ENCODE peak calls at places on chromosomes 2 and 18, in seven cellular contexts. One of them, this sample, is unnamed.
A peak's percentile ranks its signal among the peaks of the same experiment; 100 is the strongest.

GRCh38 chr2:64678771-64679615 is 25.3 kb upstream of the SERTAD2 start:
- DNase-seq in mammary epithelial cell: no peak
- DNase-seq in brain microvascular endothelial cell: no peak
- DNase-seq in RWPE2: no peak
- DNase-seq in right lobe of liver: no peak
- DNase-seq in CD4-positive, alpha-beta memory T cell: no peak
- DNase-seq in MM.1S: no peak
- DNase-seq in this sample: no peak

GRCh38 chr2:236179653-236180500 is 11.7 kb upstream of the GBX2 start:
- DNase-seq in RWPE2: no peak
- DNase-seq in CD4-positive, alpha-beta memory T cell: no peak
- DNase-seq in MM.1S: no peak
- DNase-seq in right lobe of liver: no peak
- DNase-seq in mammary epithelial cell: peak; percentile 49
- DNase-seq in brain microvascular endothelial cell: no peak
- DNase-seq in this sample: no peak

GRCh38 chr2:35846-36245 is 10.5 kb downstream of the FAM110C start:
- DNase-seq in brain microvascular endothelial cell: no peak
- DNase-seq in right lobe of liver: no peak
- DNase-seq in mammary epithelial cell: peak; percentile 72
- DNase-seq in CD4-positive, alpha-beta memory T cell: no peak
- DNase-seq in MM.1S: no peak
- DNase-seq in RWPE2: peak; percentile 49
- DNase-seq in this sample: no peak

GRCh38 chr2:191376981-191377629 is 131.9 kb downstream of the MYO1B start:
- DNase-seq in brain microvascular endothelial cell: peak; percentile 94
- DNase-seq in right lobe of liver: peak; percentile 74
- DNase-seq in CD4-positive, alpha-beta memory T cell: no peak
- DNase-seq in MM.1S: no peak
- DNase-seq in mammary epithelial cell: peak; percentile 86
- DNase-seq in RWPE2: peak; percentile 79
- DNase-seq in this sample: peak; percentile 84

GRCh38 chr2:56017784-56018183 is 94.2 kb upstream of the EFEMP1 start:
- DNase-seq in RWPE2: no peak
- DNase-seq in brain microvascular endothelial cell: no peak
- DNase-seq in mammary epithelial cell: no peak
- DNase-seq in right lobe of liver: no peak
- DNase-seq in MM.1S: no peak
- DNase-seq in CD4-positive, alpha-beta memory T cell: no peak
- DNase-seq in this sample: no peak

GRCh38 chr2:149543845-149544244 is 43.7 kb downstream of the MMADHC start:
- DNase-seq in CD4-positive, alpha-beta memory T cell: no peak
- DNase-seq in right lobe of liver: no peak
- DNase-seq in brain microvascular endothelial cell: no peak
- DNase-seq in MM.1S: no peak
- DNase-seq in RWPE2: no peak
- DNase-seq in mammary epithelial cell: no peak
- DNase-seq in this sample: no peak

GRCh38 chr2:121489284-121489683 is 41.4 kb upstream of the RNU4ATAC start:
- DNase-seq in MM.1S: peak; percentile 63
- DNase-seq in brain microvascular endothelial cell: no peak
- DNase-seq in CD4-positive, alpha-beta memory T cell: no peak
- DNase-seq in right lobe of liver: no peak
- DNase-seq in RWPE2: no peak
- DNase-seq in mammary epithelial cell: peak; percentile 72
- DNase-seq in this sample: no peak

GRCh38 chr18:77105021-77105420 is 27.6 kb downstream of the MBP start:
- DNase-seq in right lobe of liver: no peak
- DNase-seq in CD4-positive, alpha-beta memory T cell: peak; percentile 74
- DNase-seq in RWPE2: no peak
- DNase-seq in brain microvascular endothelial cell: no peak
- DNase-seq in mammary epithelial cell: no peak
- DNase-seq in MM.1S: no peak
- DNase-seq in this sample: no peak

GRCh38 chr2:182077451-182078142 is 91.9 kb downstream of the PPP1R1C start:
- DNase-seq in brain microvascular endothelial cell: peak; percentile 87
- DNase-seq in right lobe of liver: no peak
- DNase-seq in mammary epithelial cell: peak; percentile 64
- DNase-seq in CD4-positive, alpha-beta memory T cell: no peak
- DNase-seq in MM.1S: peak; percentile 81
- DNase-seq in RWPE2: no peak
- DNase-seq in this sample: peak; percentile 40

GRCh38 chr2:232487385-232488096 is at the start of gene ECEL1:
- DNase-seq in brain microvascular endothelial cell: no peak
- DNase-seq in MM.1S: no peak
- DNase-seq in CD4-positive, alpha-beta memory T cell: no peak
- DNase-seq in right lobe of liver: no peak
- DNase-seq in mammary epithelial cell: no peak
- DNase-seq in RWPE2: peak; percentile 33
- DNase-seq in this sample: no peak

GRCh38 chr2:98580656-98581284 is 27.5 kb downstream of the COA5 start:
- DNase-seq in brain microvascular endothelial cell: no peak
- DNase-seq in MM.1S: no peak
- DNase-seq in right lobe of liver: no peak
- DNase-seq in mammary epithelial cell: no peak
- DNase-seq in RWPE2: no peak
- DNase-seq in CD4-positive, alpha-beta memory T cell: no peak
- DNase-seq in this sample: no peak

GRCh38 chr2:12970861-12971260 is 254.1 kb downstream of the TRIB2 start:
- DNase-seq in mammary epithelial cell: peak; percentile 94
- DNase-seq in RWPE2: peak; percentile 58
- DNase-seq in CD4-positive, alpha-beta memory T cell: no peak
- DNase-seq in right lobe of liver: no peak
- DNase-seq in MM.1S: no peak
- DNase-seq in brain microvascular endothelial cell: peak; percentile 68
- DNase-seq in this sample: peak; percentile 26

GRCh38 chr2:10534514-10535250 is 86.6 kb upstream of the ODC1 start:
- DNase-seq in RWPE2: peak; percentile 34
- DNase-seq in right lobe of liver: no peak
- DNase-seq in mammary epithelial cell: no peak
- DNase-seq in MM.1S: no peak
- DNase-seq in brain microvascular endothelial cell: peak; percentile 51
- DNase-seq in CD4-positive, alpha-beta memory T cell: no peak
- DNase-seq in this sample: no peak

GRCh38 chr18:70135604-70136003 is 69.9 kb downstream of the RTTN start:
- DNase-seq in RWPE2: no peak
- DNase-seq in MM.1S: no peak
- DNase-seq in brain microvascular endothelial cell: no peak
- DNase-seq in right lobe of liver: no peak
- DNase-seq in CD4-positive, alpha-beta memory T cell: no peak
- DNase-seq in mammary epithelial cell: no peak
- DNase-seq in this sample: no peak

GRCh38 chr2:157925071-157925470 is 48.9 kb upstream of the ACVR1 start:
- DNase-seq in MM.1S: no peak
- DNase-seq in RWPE2: no peak
- DNase-seq in right lobe of liver: no peak
- DNase-seq in mammary epithelial cell: no peak
- DNase-seq in CD4-positive, alpha-beta memory T cell: no peak
- DNase-seq in brain microvascular endothelial cell: no peak
- DNase-seq in this sample: no peak

GRCh38 chr2:232833830-232834229 is 36.2 kb upstream of the SNORC start:
- DNase-seq in mammary epithelial cell: no peak
- DNase-seq in MM.1S: no peak
- DNase-seq in CD4-positive, alpha-beta memory T cell: no peak
- DNase-seq in right lobe of liver: no peak
- DNase-seq in brain microvascular endothelial cell: no peak
- DNase-seq in RWPE2: no peak
- DNase-seq in this sample: no peak

GRCh38 chr2:135960598-135961551 is 24.6 kb downstream of the DARS1 start:
- DNase-seq in RWPE2: no peak
- DNase-seq in MM.1S: peak; percentile 52
- DNase-seq in right lobe of liver: no peak
- DNase-seq in mammary epithelial cell: no peak
- DNase-seq in CD4-positive, alpha-beta memory T cell: peak; percentile 55
- DNase-seq in brain microvascular endothelial cell: no peak
- DNase-seq in this sample: no peak

GRCh38 chr2:71466301-71467179 is 13.2 kb downstream of the DYSF start:
- DNase-seq in right lobe of liver: peak; percentile 77
- DNase-seq in RWPE2: no peak
- DNase-seq in brain microvascular endothelial cell: no peak
- DNase-seq in MM.1S: no peak
- DNase-seq in mammary epithelial cell: peak; percentile 41
- DNase-seq in CD4-positive, alpha-beta memory T cell: no peak
- DNase-seq in this sample: no peak

GRCh38 chr2:74845217-74845751 is 11.4 kb downstream of the HK2 start:
- DNase-seq in right lobe of liver: peak; percentile 73
- DNase-seq in brain microvascular endothelial cell: peak; percentile 89
- DNase-seq in mammary epithelial cell: peak; percentile 97
- DNase-seq in CD4-positive, alpha-beta memory T cell: peak; percentile 57
- DNase-seq in RWPE2: peak; percentile 96
- DNase-seq in MM.1S: no peak
- DNase-seq in this sample: peak; percentile 62

GRCh38 chr2:235230809-235231601 is 262.8 kb upstream of the AGAP1 start:
- DNase-seq in CD4-positive, alpha-beta memory T cell: no peak
- DNase-seq in brain microvascular endothelial cell: no peak
- DNase-seq in MM.1S: no peak
- DNase-seq in RWPE2: no peak
- DNase-seq in mammary epithelial cell: no peak
- DNase-seq in right lobe of liver: no peak
- DNase-seq in this sample: no peak

GRCh38 chr2:72036173-72036545 is 111.5 kb downstream of the CYP26B1 start:
- DNase-seq in brain microvascular endothelial cell: no peak
- DNase-seq in MM.1S: no peak
- DNase-seq in RWPE2: no peak
- DNase-seq in CD4-positive, alpha-beta memory T cell: no peak
- DNase-seq in mammary epithelial cell: no peak
- DNase-seq in right lobe of liver: no peak
- DNase-seq in this sample: no peak

GRCh38 chr2:168136392-168136977 is 110.9 kb downstream of the STK39 start:
- DNase-seq in mammary epithelial cell: peak; percentile 36
- DNase-seq in CD4-positive, alpha-beta memory T cell: no peak
- DNase-seq in RWPE2: no peak
- DNase-seq in MM.1S: peak; percentile 46
- DNase-seq in brain microvascular endothelial cell: no peak
- DNase-seq in right lobe of liver: no peak
- DNase-seq in this sample: no peak

GRCh38 chr18:50282521-50283335 is 1.4 kb upstream of the MBD1 start:
- DNase-seq in MM.1S: no peak
- DNase-seq in brain microvascular endothelial cell: no peak
- DNase-seq in right lobe of liver: no peak
- DNase-seq in CD4-positive, alpha-beta memory T cell: peak; percentile 41
- DNase-seq in mammary epithelial cell: no peak
- DNase-seq in RWPE2: no peak
- DNase-seq in this sample: no peak

GRCh38 chr18:50281972-50282520 is 723 bp upstream of the MBD1 start:
- DNase-seq in CD4-positive, alpha-beta memory T cell: peak; percentile 58
- DNase-seq in mammary epithelial cell: no peak
- DNase-seq in right lobe of liver: no peak
- DNase-seq in RWPE2: no peak
- DNase-seq in brain microvascular endothelial cell: no peak
- DNase-seq in MM.1S: no peak
- DNase-seq in this sample: no peak

GRCh38 chr18:50280707-50281294 is 522 bp downstream of the MBD1 start:
- DNase-seq in brain microvascular endothelial cell: no peak
- DNase-seq in MM.1S: no peak
- DNase-seq in RWPE2: no peak
- DNase-seq in mammary epithelial cell: no peak
- DNase-seq in right lobe of liver: no peak
- DNase-seq in CD4-positive, alpha-beta memory T cell: no peak
- DNase-seq in this sample: no peak

GRCh38 chr18:50279752-50280151 is 1.6 kb downstream of the MBD1 start:
- DNase-seq in CD4-positive, alpha-beta memory T cell: no peak
- DNase-seq in MM.1S: no peak
- DNase-seq in right lobe of liver: no peak
- DNase-seq in mammary epithelial cell: no peak
- DNase-seq in brain microvascular endothelial cell: no peak
- DNase-seq in RWPE2: no peak
- DNase-seq in this sample: no peak

GRCh38 chr18:50281295-50281971 is at the start of gene MBD1:
- DNase-seq in MM.1S: peak; percentile 97
- DNase-seq in CD4-positive, alpha-beta memory T cell: peak; percentile 98
- DNase-seq in brain microvascular endothelial cell: peak; percentile 98
- DNase-seq in mammary epithelial cell: peak; percentile 98
- DNase-seq in RWPE2: peak; percentile 95
- DNase-seq in right lobe of liver: peak; percentile 98
- DNase-seq in this sample: peak; percentile 98
- H3K36me3 ChIP-seq in MM.1S: peaks cover 19% of the 10 kb centered on the region
- H3K36me3 ChIP-seq in CD4-positive, alpha-beta memory T cell: peaks cover 33% of the 10 kb centered on the region
- H3K36me3 ChIP-seq in brain microvascular endothelial cell: peaks cover 18% of the 10 kb centered on the region
- H3K36me3 ChIP-seq in mammary epithelial cell: peaks cover 23% of the 10 kb centered on the region
- H3K36me3 ChIP-seq in RWPE2: peaks cover 62% of the 10 kb centered on the region
- H3K36me3 ChIP-seq in right lobe of liver: peaks cover 30% of the 10 kb centered on the region
- H3K36me3 ChIP-seq in this sample: peaks cover 27% of the 10 kb centered on the region

GRCh38 chr18:21820035-21820810 is 79.6 kb downstream of the MIB1 start:
- DNase-seq in right lobe of liver: no peak
- DNase-seq in brain microvascular endothelial cell: no peak
- DNase-seq in MM.1S: no peak
- DNase-seq in CD4-positive, alpha-beta memory T cell: no peak
- DNase-seq in mammary epithelial cell: peak; percentile 4
- DNase-seq in RWPE2: no peak
- DNase-seq in this sample: no peak
- H3K36me3 ChIP-seq in right lobe of liver: peaks cover 5% of the 10 kb centered on the region
- H3K36me3 ChIP-seq in brain microvascular endothelial cell: peaks cover 5% of the 10 kb centered on the region
- H3K36me3 ChIP-seq in MM.1S: peaks cover 4% of the 10 kb centered on the region
- H3K36me3 ChIP-seq in CD4-positive, alpha-beta memory T cell: peaks cover 8% of the 10 kb centered on the region
- H3K36me3 ChIP-seq in mammary epithelial cell: peaks cover 7% of the 10 kb centered on the region
- H3K36me3 ChIP-seq in RWPE2: peaks cover 72% of the 10 kb centered on the region
- H3K36me3 ChIP-seq in this sample: peaks cover 3% of the 10 kb centered on the region

DNA sequence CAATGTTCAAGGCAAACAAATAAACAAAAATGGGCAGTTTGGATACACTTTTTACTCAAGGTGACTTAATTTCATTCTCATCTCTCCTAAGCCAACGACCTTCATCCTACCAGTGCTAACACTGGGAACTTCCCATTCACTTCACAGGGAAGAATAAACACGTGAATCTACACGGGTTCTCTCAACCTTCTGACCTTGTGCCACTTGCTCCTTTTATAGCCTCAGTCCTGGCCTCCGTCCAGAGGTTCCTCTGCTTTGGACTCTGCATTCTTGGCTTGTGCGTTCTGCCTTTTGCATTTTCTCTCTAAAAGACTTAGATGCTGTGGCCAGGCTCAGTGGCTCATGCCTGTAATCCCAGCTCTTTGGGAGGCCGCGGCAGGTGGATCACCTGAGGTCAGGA is 13.8 kb downstream of the ZNF2 start:
- DNase-seq in brain microvascular endothelial cell: no peak
- DNase-seq in mammary epithelial cell: no peak
- DNase-seq in MM.1S: no peak
- DNase-seq in CD4-positive, alpha-beta memory T cell: no peak
- DNase-seq in right lobe of liver: peak; percentile 65
- DNase-seq in RWPE2: no peak
- DNase-seq in this sample: no peak
- H3K36me3 ChIP-seq in brain microvascular endothelial cell: peaks cover 30% of the 10 kb centered on the region
- H3K36me3 ChIP-seq in mammary epithelial cell: peaks cover 6% of the 10 kb centered on the region
- H3K36me3 ChIP-seq in MM.1S: no peaks in the 10 kb centered on the region
- H3K36me3 ChIP-seq in CD4-positive, alpha-beta memory T cell: peaks cover 28% of the 10 kb centered on the region
- H3K36me3 ChIP-seq in right lobe of liver: peaks cover 36% of the 10 kb centered on the region
- H3K36me3 ChIP-seq in RWPE2: peaks cover 34% of the 10 kb centered on the region
- H3K36me3 ChIP-seq in this sample: peaks cover 13% of the 10 kb centered on the region

GRCh38 chr18:42275949-42276730 is 321.1 kb downstream of the PIK3C3 start:
- DNase-seq in right lobe of liver: no peak
- DNase-seq in mammary epithelial cell: no peak
- DNase-seq in brain microvascular endothelial cell: no peak
- DNase-seq in CD4-positive, alpha-beta memory T cell: no peak
- DNase-seq in MM.1S: no peak
- DNase-seq in RWPE2: no peak
- DNase-seq in this sample: no peak

GRCh38 chr18:42281124-42281523 is 326.1 kb downstream of the PIK3C3 start:
- DNase-seq in mammary epithelial cell: no peak
- DNase-seq in CD4-positive, alpha-beta memory T cell: no peak
- DNase-seq in right lobe of liver: no peak
- DNase-seq in MM.1S: no peak
- DNase-seq in brain microvascular endothelial cell: no peak
- DNase-seq in RWPE2: no peak
- DNase-seq in this sample: no peak

GRCh38 chr18:42287047-42287446 is 332.0 kb downstream of the PIK3C3 start:
- DNase-seq in brain microvascular endothelial cell: no peak
- DNase-seq in mammary epithelial cell: no peak
- DNase-seq in MM.1S: no peak
- DNase-seq in right lobe of liver: no peak
- DNase-seq in RWPE2: no peak
- DNase-seq in CD4-positive, alpha-beta memory T cell: no peak
- DNase-seq in this sample: no peak

GRCh38 chr18:42281851-42282250 is 326.8 kb downstream of the PIK3C3 start:
- DNase-seq in brain microvascular endothelial cell: no peak
- DNase-seq in right lobe of liver: no peak
- DNase-seq in MM.1S: no peak
- DNase-seq in mammary epithelial cell: no peak
- DNase-seq in CD4-positive, alpha-beta memory T cell: no peak
- DNase-seq in RWPE2: no peak
- DNase-seq in this sample: no peak
- H3K36me3 ChIP-seq in brain microvascular endothelial cell: no peaks in the 10 kb centered on the region
- H3K36me3 ChIP-seq in right lobe of liver: no peaks in the 10 kb centered on the region
- H3K36me3 ChIP-seq in MM.1S: no peaks in the 10 kb centered on the region
- H3K36me3 ChIP-seq in mammary epithelial cell: no peaks in the 10 kb centered on the region
- H3K36me3 ChIP-seq in CD4-positive, alpha-beta memory T cell: no peaks in the 10 kb centered on the region
- H3K36me3 ChIP-seq in RWPE2: no peaks in the 10 kb centered on the region
- H3K36me3 ChIP-seq in this sample: no peaks in the 10 kb centered on the region

This sample was measured in BJ.